ENCODE peak calls at places on chromosomes 7 and 10, in four cellular contexts. A, E, Y and H are unnamed samples.

GRCh38 chr10:79399242-79399831 is 46.1 kb downstream of the ZCCHC24 start:
- DNase-seq in E (peak), A (peak), Y (no peak), H (no peak)

GRCh38 chr10:30172663-30173062 is 113.3 kb upstream of the JCAD start:
- DNase-seq in Y (no peak), E (no peak), A (no peak), H (no peak)

GRCh38 chr10:42982886-42983594 is 93.8 kb upstream of the RET start:
- DNase-seq in E (no peak), Y (no peak), A (peak), H (no peak)

GRCh38 chr7:74482629-74483401 is 29.1 kb downstream of the GTF2IRD1 start:
- DNase-seq in A (no peak), Y (no peak), E (no peak), H (no peak)

GRCh38 chr7:1927942-1928341 is 257.9 kb downstream of the ELFN1 start:
- DNase-seq in E (no peak), A (no peak), Y (no peak), H (no peak)

GRCh38 chr7:5231811-5232484 is 41.9 kb downstream of the WIPI2 start:
- DNase-seq in Y (no peak), E (no peak), A (no peak), H (no peak)

GRCh38 chr7:97576043-97576442 is 155.8 kb upstream of the TAC1 start:
- DNase-seq in Y (no peak), A (no peak), E (no peak), H (no peak)

GRCh38 chr7:101237206-101238067 is at the start of gene CLDN15:
- DNase-seq in Y (no peak), A (no peak), E (no peak), H (no peak)

GRCh38 chr7:29189743-29190201 is 4.8 kb upstream of the CHN2 start:
- DNase-seq in E (peak), Y (peak), A (peak), H (peak)

GRCh38 chr10:59079386-59080226 is 96.8 kb upstream of the PHYHIPL start:
- DNase-seq in E (no peak), Y (no peak), A (no peak), H (peak)

GRCh38 chr7:90625562-90625961 is 29.4 kb downstream of the CDK14 start:
- DNase-seq in A (no peak), Y (no peak), E (peak), H (peak)

GRCh38 chr10:42754155-42755027 is 28.2 kb upstream of the BMS1 start:
- DNase-seq in E (no peak), Y (no peak), A (no peak), H (no peak)

GRCh38 chr7:67631496-67631895 is 634.9 kb downstream of the TYW1 start:
- DNase-seq in A (no peak), Y (no peak), E (no peak), H (no peak)

GRCh38 chr10:43824934-43825333 is 176.3 kb upstream of the ZNF32 start:
- DNase-seq in E (no peak), Y (no peak), A (peak), H (no peak)

GRCh38 chr10:43190775-43191174 is 52.5 kb downstream of the CSGALNACT2 start:
- DNase-seq in E (no peak), Y (no peak), A (no peak), H (no peak)

GRCh38 chr10:117454502-117454901 is 79.3 kb upstream of the PDZD8 start:
- DNase-seq in Y (no peak), A (no peak), E (no peak), H (no peak)

GRCh38 chr10:132967540-132967939 is 25.2 kb upstream of the CFAP46 start:
- DNase-seq in Y (no peak), E (no peak), A (no peak), H (no peak)

GRCh38 chr10:95352684-95353083 is 61.9 kb upstream of the PDLIM1 start:
- DNase-seq in A (no peak), Y (no peak), E (no peak), H (no peak)

GRCh38 chr7:28547115-28547514 is 134.8 kb downstream of the CREB5 start:
- DNase-seq in Y (no peak), A (no peak), E (no peak), H (no peak)

GRCh38 chr10:63720072-63720537 is 198.9 kb downstream of the REEP3 start:
- DNase-seq in Y (peak), E (no peak), A (no peak), H (peak)

GRCh38 chr10:74641659-74642058 is 184.7 kb upstream of the KAT6B start:
- DNase-seq in Y (no peak), E (no peak), A (no peak), H (no peak)

GRCh38 chr7:101984141-101984879 is 166.9 kb downstream of the CUX1 start:
- DNase-seq in E (no peak), A (no peak), Y (no peak), H (no peak)

GRCh38 chr10:70647086-70647485 is 25.2 kb upstream of the ADAMTS14 start:
- DNase-seq in Y (no peak), E (no peak), A (no peak), H (no peak)

GRCh38 chr10:122246830-122247520 is 24.1 kb upstream of the BTBD16 start:
- DNase-seq in A (no peak), Y (no peak), E (no peak), H (no peak)

GRCh38 chr7:107597582-107597916 is 17.5 kb downstream of the BCAP29 start:
- DNase-seq in E (no peak), Y (no peak), A (no peak), H (no peak)

GRCh38 chr7:156896388-156897022 is 3.5 kb upstream of the LMBR1 start:
- DNase-seq in A (no peak), E (no peak), Y (no peak), H (no peak)

GRCh38 chr7:157688439-157689268 is 351.9 kb downstream of the DNAJB6 start:
- DNase-seq in E (no peak), Y (no peak), A (no peak), H (no peak)

GRCh38 chr7:7221602-7222038 is 39.3 kb downstream of the C1GALT1 start:
- DNase-seq in E (no peak), Y (no peak), A (no peak), H (no peak)